ENCODE peak calls at places on chromosomes 13 and 19, in nine cellular contexts. O is activated CD4-positive, alpha-beta T cell treated with anti-CD3 and anti-CD28 coated beads, Interleukin-2, amount 50 U/mL, for 1 hour; M is EL; Q is lower lobe of right lung; R is hepatic stellate cell; S is SW 1271; G is thoracic aorta; B is H9; D is T-helper 2 cell. P is an unnamed sample.

GRCh38 chr13:45280751-45281634 is 60.0 kb downstream of the TPT1 start:
- DNase-seq in O (peak), M (peak), Q (peak), R (peak), S (peak), G (peak), B (peak), D (no peak), P (peak)

GRCh38 chr19:18500376-18500775 is 21.5 kb downstream of the ELL start:
- DNase-seq in O (no peak), M (no peak), Q (no peak), R (no peak), S (no peak), G (no peak), B (no peak), D (no peak), P (no peak)

GRCh38 chr19:14005381-14006084 is 587 bp downstream of the RFX1 start:
- DNase-seq in O (peak), M (peak), Q (peak), R (peak), S (peak), G (peak), B (peak), D (peak), P (peak)

GRCh38 chr19:7358102-7358597 is 9.4 kb downstream of the ARHGEF18 start:
- DNase-seq in O (no peak), M (no peak), Q (no peak), R (no peak), S (no peak), G (no peak), B (no peak), D (no peak), P (no peak)

GRCh38 chr19:54180691-54181091 is 7.7 kb upstream of the TMC4 start:
- DNase-seq in O (no peak), M (no peak), Q (peak), R (no peak), S (no peak), G (no peak), B (no peak), D (no peak), P (peak)

GRCh38 chr13:59823495-59823894 is 340.2 kb downstream of the DIAPH3 start:
- DNase-seq in O (no peak), M (peak), Q (no peak), R (peak), S (peak), G (no peak), B (no peak), D (no peak), P (no peak)

GRCh38 chr13:87999141-87999765 is 328.1 kb downstream of the SLITRK5 start:
- DNase-seq in O (no peak), M (peak), Q (no peak), R (no peak), S (no peak), G (no peak), B (no peak), D (no peak), P (no peak)

GRCh38 chr13:101739382-101740178 is 287.1 kb downstream of the ITGBL1 start:
- DNase-seq in O (no peak), M (no peak), Q (no peak), R (no peak), S (no peak), G (no peak), B (no peak), D (no peak), P (no peak)

GRCh38 chr13:110397445-110397844 is 90.4 kb downstream of the COL4A2 start:
- DNase-seq in O (no peak), M (peak), Q (no peak), R (no peak), S (no peak), G (no peak), B (no peak), D (no peak), P (no peak)

GRCh38 chr13:113495494-113496251 is 5.2 kb upstream of the DCUN1D2 start:
- DNase-seq in O (no peak), M (no peak), Q (no peak), R (no peak), S (no peak), G (no peak), B (peak), D (no peak), P (no peak)

GRCh38 chr13:91659583-91660415 is 261.4 kb downstream of the GPC5 start:
- DNase-seq in O (no peak), M (no peak), Q (no peak), R (no peak), S (no peak), G (no peak), B (no peak), D (no peak), P (no peak)

GRCh38 chr13:97307882-97308624 is 85.9 kb downstream of the MBNL2 start:
- DNase-seq in O (no peak), M (peak), Q (no peak), R (no peak), S (no peak), G (no peak), B (no peak), D (no peak), P (no peak)

GRCh38 chr13:41019027-41019487 is at the start of gene ELF1:
- DNase-seq in O (peak), M (peak), Q (peak), R (peak), S (peak), G (no peak), B (no peak), D (peak), P (peak)

GRCh38 chr19:18790566-18791314 is at the start of gene COMP:
- DNase-seq in O (no peak), M (no peak), Q (no peak), R (no peak), S (no peak), G (no peak), B (peak), D (no peak), P (no peak)

GRCh38 chr19:13051581-13052165 is 51.0 kb downstream of the LYL1 start:
- DNase-seq in O (peak), M (peak), Q (peak), R (no peak), S (no peak), G (no peak), B (peak), D (no peak), P (no peak)

GRCh38 chr19:13172335-13173128 is 22.3 kb downstream of the IER2 start:
- DNase-seq in O (peak), M (peak), Q (peak), R (peak), S (peak), G (peak), B (no peak), D (peak), P (peak)

GRCh38 chr13:113528101-113528797 is 37.7 kb upstream of the DCUN1D2 start:
- DNase-seq in O (no peak), M (no peak), Q (no peak), R (no peak), S (no peak), G (no peak), B (no peak), D (no peak), P (no peak)

P was measured in B cell.